ENCODE peak calls at places on chromosomes 4 and X, in seven cellular contexts. F is left lung, A is GM13977, Y is Panc1, M is GM12878, E is HL-60, G is colonic mucosa. U is an unnamed sample.

GRCh38 chr4:102259702-102260101 is 85.6 kb downstream of the SLC39A8 start:
- DNase-seq in G (no peak), Y (no peak), E (no peak), F (no peak), A (no peak), M (no peak), U (no peak)

GRCh38 chrX:119758682-119759332 is 419 bp downstream of the SOWAHD start:
- DNase-seq in M (no peak), G (no peak), F (peak), E (no peak), A (no peak), Y (no peak), U (peak)

GRCh38 chr4:25943312-25943711 is 29.3 kb downstream of the SMIM20 start:
- DNase-seq in G (no peak), M (no peak), Y (no peak), E (no peak), A (no peak), F (no peak), U (no peak)

GRCh38 chr4:111064342-111064993 is 441.6 kb upstream of the PITX2 start:
- DNase-seq in A (peak), G (no peak), M (peak), E (no peak), F (no peak), Y (no peak), U (no peak)

GRCh38 chr4:8688041-8688907 is 95.7 kb downstream of the CPZ start:
- DNase-seq in Y (no peak), M (no peak), G (peak), F (no peak), E (no peak), A (no peak), U (no peak)

GRCh38 chr4:80154547-80154933 is 42.8 kb upstream of the PRDM8 start:
- DNase-seq in A (no peak), M (no peak), G (no peak), E (no peak), F (no peak), Y (no peak), U (no peak)

GRCh38 chr4:171846232-171846631 is 33.0 kb downstream of the GALNTL6 start:
- DNase-seq in E (peak), M (no peak), G (peak), A (peak), F (no peak), Y (peak), U (peak)

GRCh38 chr4:168631241-168632151 is 134.6 kb downstream of the PALLD start:
- DNase-seq in Y (no peak), A (no peak), G (peak), F (peak), M (no peak), E (no peak), U (peak)

GRCh38 chrX:103248553-103248952 is 6.4 kb downstream of the TCEAL8 start:
- DNase-seq in E (no peak), Y (no peak), M (no peak), A (peak), F (no peak), G (no peak), U (no peak)

GRCh38 chr4:92215471-92215870 is 88.3 kb upstream of the GRID2 start:
- DNase-seq in M (no peak), E (no peak), Y (no peak), G (no peak), F (no peak), A (no peak), U (no peak)

GRCh38 chr4:138438608-138439007 is 196.5 kb upstream of the SLC7A11 start:
- DNase-seq in G (no peak), A (no peak), F (no peak), M (no peak), Y (no peak), E (no peak), U (no peak)

GRCh38 chrX:10158279-10158939 is 1.6 kb downstream of the CLCN4 start:
- DNase-seq in A (no peak), M (no peak), G (no peak), F (peak), Y (no peak), E (no peak), U (peak)

GRCh38 chr4:57137261-57137660 is 27.1 kb upstream of the IGFBP7 start:
- DNase-seq in F (no peak), G (no peak), A (no peak), M (no peak), Y (no peak), E (no peak), U (no peak)

GRCh38 chr4:168562021-168562691 is 65.3 kb downstream of the PALLD start:
- DNase-seq in F (no peak), A (no peak), M (no peak), E (no peak), G (no peak), Y (no peak), U (no peak)

GRCh38 chr4:138659640-138660325 is 355.8 kb upstream of the NOCT start:
- DNase-seq in G (no peak), Y (no peak), M (no peak), F (no peak), A (no peak), E (no peak), U (no peak)

GRCh38 chr4:34181311-34181808 is 2063.0 kb downstream of the ARAP2 start:
- DNase-seq in A (no peak), Y (no peak), G (no peak), E (no peak), M (no peak), F (no peak), U (peak)

GRCh38 chr4:51859476-51860032 is 16.6 kb downstream of the DCUN1D4 start:
- DNase-seq in G (no peak), M (no peak), A (no peak), E (no peak), F (no peak), Y (no peak), U (no peak)

GRCh38 chr4:155666701-155667537 is at the start of gene GUCY1A1:
- DNase-seq in Y (no peak), A (peak), G (peak), M (no peak), F (peak), E (no peak), U (peak)

GRCh38 chr4:39464886-39465501 is 6.1 kb downstream of the LIAS start:
- DNase-seq in F (no peak), M (no peak), A (peak), Y (no peak), G (no peak), E (no peak), U (no peak)

GRCh38 chrX:29466441-29466840 is 748.9 kb upstream of the MAGEB2 start:
- DNase-seq in A (no peak), E (no peak), G (no peak), Y (no peak), M (no peak), F (no peak), U (no peak)

GRCh38 chr4:79723507-79723906 is 315.5 kb upstream of the GK2 start:
- DNase-seq in A (no peak), Y (no peak), G (no peak), E (no peak), F (peak), M (no peak), U (no peak)

GRCh38 chrX:44748014-44748413 is 95.8 kb upstream of the DUSP21 start:
- DNase-seq in A (no peak), Y (no peak), M (no peak), E (no peak), F (no peak), G (no peak), U (no peak)

GRCh38 chrX:106959897-106960296 is 39.7 kb downstream of the CLDN2 start:
- DNase-seq in A (no peak), F (no peak), G (no peak), Y (no peak), M (no peak), E (no peak), U (peak)

GRCh38 chr4:94457692-94458106 is 6.0 kb downstream of the PDLIM5 start:
- DNase-seq in Y (no peak), G (no peak), E (no peak), M (no peak), A (no peak), F (no peak), U (no peak)

GRCh38 chr4:151824647-151825046 is 63.8 kb upstream of the GATB start:
- DNase-seq in F (no peak), Y (no peak), A (no peak), G (no peak), M (no peak), E (no peak), U (no peak)

GRCh38 chrX:134324359-134324758 is 87.4 kb downstream of the CCDC160 start:
- DNase-seq in G (no peak), F (no peak), M (no peak), E (no peak), Y (no peak), A (no peak), U (no peak)

GRCh38 chr4:7381221-7381889 is 53.4 kb downstream of the PSAPL1 start:
- DNase-seq in G (no peak), F (no peak), Y (no peak), M (no peak), E (no peak), A (no peak), U (no peak)

GRCh38 chr4:100189820-100190642 is at the start of gene DDIT4L:
- DNase-seq in A (no peak), Y (no peak), G (peak), F (peak), M (no peak), E (no peak), U (peak)

GRCh38 chr4:114386637-114387233 is 211.9 kb upstream of the UGT8 start:
- DNase-seq in G (no peak), A (peak), M (peak), E (no peak), F (no peak), Y (no peak), U (peak)

GRCh38 chr4:138263438-138263837 is 21.3 kb upstream of the SLC7A11 start:
- DNase-seq in A (no peak), M (no peak), E (peak), Y (no peak), G (no peak), F (no peak), U (no peak)

GRCh38 chrX:41922125-41922521 is 1.2 kb downstream of the CASK start:
- DNase-seq in A (no peak), E (no peak), F (no peak), G (peak), Y (no peak), M (no peak), U (no peak)

GRCh38 chrX:31580227-31580626 is 508.4 kb upstream of the FTHL17 start:
- DNase-seq in F (no peak), G (no peak), E (no peak), M (no peak), Y (no peak), A (no peak), U (no peak)

GRCh38 chrX:153968754-153969124 is 2.9 kb downstream of the HCFC1 start:
- DNase-seq in M (no peak), A (no peak), E (no peak), Y (no peak), G (no peak), F (no peak), U (no peak)

GRCh38 chr4:112170451-112170993 is 25.3 kb downstream of the FAM241A start:
- DNase-seq in Y (peak), G (no peak), F (no peak), E (peak), A (no peak), M (no peak), U (peak)

GRCh38 chr4:41957634-41958033 is 22.4 kb downstream of the TMEM33 start:
- DNase-seq in M (peak), A (peak), E (no peak), F (no peak), Y (no peak), G (no peak), U (no peak)
- TF ChIP-seq CTCF in M (peak), A (peak), E (peak), F (no peak), Y (peak), G (no peak), U (no peak)

DNA sequence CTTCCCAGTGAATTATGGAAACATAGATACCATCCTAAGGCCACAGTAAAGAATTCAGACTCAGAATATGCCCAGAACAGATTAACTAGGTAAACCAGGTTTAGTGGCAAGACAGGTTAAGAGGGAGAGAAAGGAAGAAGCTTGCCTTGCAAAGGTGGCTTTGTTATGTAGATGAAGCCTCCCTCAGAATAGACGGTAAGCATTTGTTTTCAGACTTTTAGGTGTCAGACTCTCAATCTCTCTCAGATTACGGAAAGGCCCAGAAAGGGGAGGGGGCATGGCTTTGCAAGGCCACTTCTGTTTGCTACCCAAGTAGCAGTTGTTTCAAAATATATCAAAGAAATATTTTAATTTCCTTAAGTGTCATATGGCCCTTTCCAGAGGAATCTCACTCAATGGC is 457.1 kb upstream of the BOD1L1 start:
- DNase-seq in Y (no peak), E (no peak), F (no peak), G (no peak), M (no peak), A (no peak), U (no peak)
- TF ChIP-seq CTCF in Y (no peak), E (no peak), F (no peak), G (no peak), M (no peak), A (no peak), U (no peak)

GRCh38 chr4:12674184-12674583 is 810.0 kb downstream of the RAB28 start:
- DNase-seq in Y (no peak), G (no peak), E (no peak), A (no peak), M (no peak), F (no peak), U (no peak)

GRCh38 chr4:12679217-12679616 is 804.9 kb downstream of the RAB28 start:
- DNase-seq in Y (no peak), M (no peak), G (no peak), F (no peak), E (no peak), A (no peak), U (no peak)
- TF ChIP-seq CTCF in Y (peak), M (peak), G (no peak), F (no peak), E (peak), A (peak), U (peak)

GRCh38 chrX:54821310-54821709 is 13.8 kb downstream of the MAGED2 start:
- DNase-seq in M (no peak), E (no peak), F (no peak), Y (no peak), G (no peak), A (no peak), U (no peak)

GRCh38 chrX:54824722-54825121 is 17.2 kb downstream of the MAGED2 start:
- DNase-seq in E (no peak), A (no peak), G (no peak), M (no peak), Y (no peak), F (no peak), U (no peak)

GRCh38 chrX:54824195-54824594 is 16.6 kb downstream of the MAGED2 start:
- DNase-seq in M (no peak), E (no peak), Y (no peak), G (no peak), A (no peak), F (no peak), U (no peak)

GRCh38 chrX:54826598-54826997 is 19.1 kb downstream of the MAGED2 start:
- DNase-seq in A (peak), M (no peak), E (no peak), G (no peak), Y (no peak), F (no peak), U (no peak)

GRCh38 chrX:54825716-54826428 is 18.3 kb downstream of the MAGED2 start:
- DNase-seq in A (peak), F (no peak), Y (no peak), M (no peak), E (no peak), G (no peak), U (no peak)
- TF ChIP-seq CTCF in A (no peak), F (no peak), Y (no peak), M (peak), E (no peak), G (no peak), U (no peak)

GRCh38 chr4:127463883-127464282 is 168.9 kb upstream of the INTU start:
- DNase-seq in G (no peak), A (no peak), Y (no peak), M (no peak), E (no peak), F (peak), U (no peak)
- TF ChIP-seq CTCF in G (no peak), A (no peak), Y (no peak), M (no peak), E (no peak), F (no peak), U (no peak)

GRCh38 chr4:74330295-74330750 is 22.1 kb downstream of the EPGN start:
- DNase-seq in F (no peak), M (no peak), E (no peak), G (no peak), Y (no peak), A (no peak), U (no peak)

GRCh38 chr4:74328501-74328900 is 20.2 kb downstream of the EPGN start:
- DNase-seq in F (no peak), G (no peak), M (no peak), Y (no peak), A (no peak), E (no peak), U (no peak)

GRCh38 chr4:74325886-74326285 is 17.6 kb downstream of the EPGN start:
- DNase-seq in A (no peak), G (no peak), Y (no peak), M (no peak), E (no peak), F (no peak), U (no peak)

GRCh38 chr4:74324262-74324661 is 16.0 kb downstream of the EPGN start:
- DNase-seq in E (no peak), Y (no peak), G (no peak), F (no peak), M (no peak), A (no peak), U (no peak)

GRCh38 chr4:74327751-74328150 is 19.5 kb downstream of the EPGN start:
- DNase-seq in A (no peak), F (no peak), E (no peak), Y (no peak), M (no peak), G (no peak), U (no peak)
- TF ChIP-seq CTCF in A (no peak), F (no peak), E (no peak), Y (no peak), M (no peak), G (no peak), U (no peak)